ENCODE peak calls at places on chromosome 6, in ten cellular contexts. One of them, this sample, is unnamed.

GRCh38 chr6:89951574-89952360 is 57.5 kb downstream of the GJA10 start:
- DNase-seq in HFFc6: no peak
- DNase-seq in naive thymus-derived CD8-positive, alpha-beta T cell: no peak
- DNase-seq in NCI-H2107: no peak
- DNase-seq in NCI-H345: no peak
- DNase-seq in fibroblast of mammary gland: peak; percentile 33
- DNase-seq in HepG2: peak; percentile 44
- DNase-seq in RPMI7951: peak; percentile 75
- DNase-seq in upper lobe of right lung: no peak
- DNase-seq in HT1080: peak; percentile 46
- DNase-seq in this sample: no peak

GRCh38 chr6:40394381-40394780 is 192.8 kb downstream of the LRFN2 start:
- DNase-seq in NCI-H2107: no peak
- DNase-seq in HFFc6: no peak
- DNase-seq in RPMI7951: no peak
- DNase-seq in HT1080: no peak
- DNase-seq in upper lobe of right lung: no peak
- DNase-seq in NCI-H345: no peak
- DNase-seq in naive thymus-derived CD8-positive, alpha-beta T cell: no peak
- DNase-seq in HepG2: no peak
- DNase-seq in fibroblast of mammary gland: no peak
- DNase-seq in this sample: no peak

GRCh38 chr6:169702640-169703246 is 817 bp downstream of the C6orf120 start:
- DNase-seq in HT1080: peak; percentile 42
- DNase-seq in HepG2: peak; percentile 36
- DNase-seq in NCI-H2107: no peak
- DNase-seq in upper lobe of right lung: peak; percentile 76
- DNase-seq in naive thymus-derived CD8-positive, alpha-beta T cell: peak; percentile 57
- DNase-seq in RPMI7951: peak; percentile 25
- DNase-seq in fibroblast of mammary gland: no peak
- DNase-seq in HFFc6: no peak
- DNase-seq in NCI-H345: peak; percentile 47
- DNase-seq in this sample: peak; percentile 15

GRCh38 chr6:3356056-3356823 is 97.5 kb downstream of the PSMG4 start:
- DNase-seq in HepG2: peak; percentile 65
- DNase-seq in NCI-H345: peak; percentile 30
- DNase-seq in RPMI7951: peak; percentile 77
- DNase-seq in HT1080: peak; percentile 49
- DNase-seq in naive thymus-derived CD8-positive, alpha-beta T cell: peak; percentile 81
- DNase-seq in HFFc6: peak; percentile 5
- DNase-seq in fibroblast of mammary gland: peak; percentile 71
- DNase-seq in upper lobe of right lung: peak; percentile 75
- DNase-seq in NCI-H2107: no peak
- DNase-seq in this sample: peak; percentile 94

GRCh38 chr6:4350571-4351505 is 215.5 kb upstream of the ECI2 start:
- DNase-seq in HT1080: peak; percentile 85
- DNase-seq in fibroblast of mammary gland: peak; percentile 78
- DNase-seq in HepG2: no peak
- DNase-seq in naive thymus-derived CD8-positive, alpha-beta T cell: no peak
- DNase-seq in HFFc6: no peak
- DNase-seq in NCI-H345: no peak
- DNase-seq in RPMI7951: peak; percentile 49
- DNase-seq in upper lobe of right lung: no peak
- DNase-seq in NCI-H2107: no peak
- DNase-seq in this sample: no peak

GRCh38 chr6:39102024-39102820 is 12.8 kb downstream of the SAYSD1 start:
- DNase-seq in fibroblast of mammary gland: peak; percentile 71
- DNase-seq in NCI-H345: no peak
- DNase-seq in NCI-H2107: no peak
- DNase-seq in HepG2: peak; percentile 43
- DNase-seq in upper lobe of right lung: peak; percentile 66
- DNase-seq in HT1080: peak; percentile 21
- DNase-seq in HFFc6: no peak
- DNase-seq in naive thymus-derived CD8-positive, alpha-beta T cell: no peak
- DNase-seq in RPMI7951: no peak
- DNase-seq in this sample: peak; percentile 64

GRCh38 chr6:143135326-143135725 is 74.6 kb downstream of the AIG1 start:
- DNase-seq in NCI-H2107: no peak
- DNase-seq in upper lobe of right lung: no peak
- DNase-seq in RPMI7951: no peak
- DNase-seq in naive thymus-derived CD8-positive, alpha-beta T cell: no peak
- DNase-seq in fibroblast of mammary gland: no peak
- DNase-seq in HT1080: no peak
- DNase-seq in HFFc6: no peak
- DNase-seq in HepG2: no peak
- DNase-seq in NCI-H345: no peak
- DNase-seq in this sample: no peak

GRCh38 chr6:56686429-56686828 is 43.7 kb upstream of the DST start:
- DNase-seq in naive thymus-derived CD8-positive, alpha-beta T cell: no peak
- DNase-seq in RPMI7951: no peak
- DNase-seq in NCI-H345: no peak
- DNase-seq in upper lobe of right lung: no peak
- DNase-seq in fibroblast of mammary gland: no peak
- DNase-seq in HepG2: peak; percentile 50
- DNase-seq in HT1080: no peak
- DNase-seq in HFFc6: no peak
- DNase-seq in NCI-H2107: no peak
- DNase-seq in this sample: no peak

GRCh38 chr6:28980797-28981390 is 24.2 kb downstream of the ZNF311 start:
- DNase-seq in HT1080: peak; percentile 86
- DNase-seq in naive thymus-derived CD8-positive, alpha-beta T cell: no peak
- DNase-seq in HepG2: peak; percentile 100
- DNase-seq in NCI-H2107: no peak
- DNase-seq in upper lobe of right lung: no peak
- DNase-seq in RPMI7951: peak; percentile 87
- DNase-seq in fibroblast of mammary gland: peak; percentile 82
- DNase-seq in NCI-H345: peak; percentile 63
- DNase-seq in HFFc6: peak; percentile 84
- DNase-seq in this sample: peak; percentile 95

GRCh38 chr6:11188161-11188915 is 44.1 kb downstream of the NEDD9 start:
- DNase-seq in HFFc6: no peak
- DNase-seq in HepG2: peak; percentile 57
- DNase-seq in fibroblast of mammary gland: peak; percentile 33
- DNase-seq in upper lobe of right lung: no peak
- DNase-seq in NCI-H345: no peak
- DNase-seq in RPMI7951: no peak
- DNase-seq in NCI-H2107: no peak
- DNase-seq in HT1080: no peak
- DNase-seq in naive thymus-derived CD8-positive, alpha-beta T cell: no peak
- DNase-seq in this sample: no peak

GRCh38 chr6:5751525-5752252 is 255.0 kb downstream of the NRN1 start:
- DNase-seq in NCI-H345: no peak
- DNase-seq in fibroblast of mammary gland: no peak
- DNase-seq in NCI-H2107: no peak
- DNase-seq in HepG2: no peak
- DNase-seq in HFFc6: peak; percentile 22
- DNase-seq in RPMI7951: peak; percentile 90
- DNase-seq in HT1080: no peak
- DNase-seq in upper lobe of right lung: no peak
- DNase-seq in naive thymus-derived CD8-positive, alpha-beta T cell: no peak
- DNase-seq in this sample: no peak

GRCh38 chr6:89782222-89782621 is 37.4 kb downstream of the MDN1 start:
- DNase-seq in upper lobe of right lung: no peak
- DNase-seq in fibroblast of mammary gland: no peak
- DNase-seq in RPMI7951: no peak
- DNase-seq in naive thymus-derived CD8-positive, alpha-beta T cell: no peak
- DNase-seq in HepG2: no peak
- DNase-seq in HFFc6: no peak
- DNase-seq in NCI-H345: no peak
- DNase-seq in HT1080: no peak
- DNase-seq in NCI-H2107: no peak
- DNase-seq in this sample: no peak

GRCh38 chr6:70398783-70399730 is 14.3 kb upstream of the FAM135A start:
- DNase-seq in HFFc6: peak; percentile 33
- DNase-seq in RPMI7951: peak; percentile 57
- DNase-seq in HT1080: peak; percentile 86
- DNase-seq in upper lobe of right lung: peak; percentile 67
- DNase-seq in naive thymus-derived CD8-positive, alpha-beta T cell: no peak
- DNase-seq in fibroblast of mammary gland: peak; percentile 42
- DNase-seq in NCI-H2107: no peak
- DNase-seq in HepG2: peak; percentile 96
- DNase-seq in NCI-H345: peak; percentile 50
- DNase-seq in this sample: no peak

GRCh38 chr6:112595201-112595600 is 248.1 kb downstream of the RFPL4B start:
- DNase-seq in HT1080: no peak
- DNase-seq in fibroblast of mammary gland: no peak
- DNase-seq in HepG2: no peak
- DNase-seq in NCI-H345: no peak
- DNase-seq in upper lobe of right lung: no peak
- DNase-seq in NCI-H2107: no peak
- DNase-seq in RPMI7951: no peak
- DNase-seq in HFFc6: no peak
- DNase-seq in naive thymus-derived CD8-positive, alpha-beta T cell: no peak
- DNase-seq in this sample: no peak

GRCh38 chr6:105951322-105951721 is 134.8 kb upstream of the PRDM1 start:
- DNase-seq in HFFc6: no peak
- DNase-seq in fibroblast of mammary gland: no peak
- DNase-seq in HT1080: no peak
- DNase-seq in RPMI7951: no peak
- DNase-seq in upper lobe of right lung: no peak
- DNase-seq in NCI-H2107: no peak
- DNase-seq in naive thymus-derived CD8-positive, alpha-beta T cell: no peak
- DNase-seq in NCI-H345: no peak
- DNase-seq in HepG2: no peak
- DNase-seq in this sample: no peak

GRCh38 chr6:168113226-168113625 is 34.2 kb upstream of the FRMD1 start:
- DNase-seq in RPMI7951: no peak
- DNase-seq in upper lobe of right lung: peak; percentile 11
- DNase-seq in HT1080: no peak
- DNase-seq in NCI-H2107: no peak
- DNase-seq in HepG2: no peak
- DNase-seq in NCI-H345: no peak
- DNase-seq in fibroblast of mammary gland: no peak
- DNase-seq in naive thymus-derived CD8-positive, alpha-beta T cell: no peak
- DNase-seq in HFFc6: no peak
- DNase-seq in this sample: no peak

GRCh38 chr6:88704980-88705379 is 258.4 kb downstream of the RNGTT start:
- DNase-seq in fibroblast of mammary gland: no peak
- DNase-seq in HepG2: no peak
- DNase-seq in HT1080: no peak
- DNase-seq in NCI-H345: no peak
- DNase-seq in RPMI7951: no peak
- DNase-seq in NCI-H2107: no peak
- DNase-seq in naive thymus-derived CD8-positive, alpha-beta T cell: no peak
- DNase-seq in HFFc6: peak; percentile 1
- DNase-seq in upper lobe of right lung: no peak
- DNase-seq in this sample: no peak

GRCh38 chr6:96391776-96392175 is 129.8 kb upstream of the UFL1 start:
- DNase-seq in HFFc6: no peak
- DNase-seq in HT1080: peak; percentile 7
- DNase-seq in RPMI7951: no peak
- DNase-seq in NCI-H2107: peak; percentile 73
- DNase-seq in upper lobe of right lung: no peak
- DNase-seq in fibroblast of mammary gland: no peak
- DNase-seq in NCI-H345: peak; percentile 92
- DNase-seq in naive thymus-derived CD8-positive, alpha-beta T cell: no peak
- DNase-seq in HepG2: no peak
- DNase-seq in this sample: no peak

This sample was measured in SK-MEL-5.